ENCODE peak calls at places on chromosomes 7 and 10, in seven cellular contexts. X is neural progenitor cell, M is hepatocyte, H is PC-3, K is left ventricle myocardium inferior, F is neuronal stem cell, Q is tibial artery. T is an unnamed sample.

GRCh38 chr7:148914208-148914777 is 30.2 kb upstream of the EZH2 start:
- DNase-seq in X (no peak), M (peak; percentile 37), H (peak; percentile 88), K (no peak), F (no peak), Q (no peak), T (no peak)

GRCh38 chr10:113475381-113475807 is 77.5 kb upstream of the HABP2 start:
- DNase-seq in X (no peak), M (no peak), H (peak; percentile 85), K (no peak), F (no peak), Q (no peak), T (no peak)

GRCh38 chr7:3087243-3087642 is 43.6 kb upstream of the CARD11 start:
- DNase-seq in X (peak; percentile 11), M (peak; percentile 19), H (no peak), K (no peak), F (no peak), Q (no peak), T (no peak)

GRCh38 chr10:70162892-70163201 is 7.5 kb downstream of the SAR1A start:
- DNase-seq in X (no peak), M (no peak), H (no peak), K (no peak), F (no peak), Q (no peak), T (no peak)

GRCh38 chr7:22563115-22563514 is 63.1 kb upstream of the STEAP1B start:
- DNase-seq in X (peak; percentile 38), M (peak; percentile 53), H (no peak), K (no peak), F (no peak), Q (no peak), T (no peak)

GRCh38 chr10:62815373-62816111 is 624 bp downstream of the EGR2 start:
- DNase-seq in X (peak; percentile 50), M (peak; percentile 16), H (no peak), K (no peak), F (no peak), Q (no peak), T (peak; percentile 54)

GRCh38 chr10:11225935-11226334 is 208.3 kb downstream of the CELF2 start:
- DNase-seq in X (no peak), M (no peak), H (no peak), K (no peak), F (no peak), Q (no peak), T (peak; percentile 73)

GRCh38 chr10:12418725-12419278 is 69.5 kb downstream of the CAMK1D start:
- DNase-seq in X (no peak), M (no peak), H (no peak), K (no peak), F (no peak), Q (no peak), T (no peak)

GRCh38 chr10:96693431-96693830 is 26.9 kb downstream of the PIK3AP1 start:
- DNase-seq in X (no peak), M (no peak), H (no peak), K (no peak), F (no peak), Q (no peak), T (no peak)

GRCh38 chr10:96697438-96697837 is 22.9 kb downstream of the PIK3AP1 start:
- DNase-seq in X (no peak), M (no peak), H (no peak), K (no peak), F (no peak), Q (no peak), T (no peak)

GRCh38 chr10:96697026-96697425 is 23.3 kb downstream of the PIK3AP1 start:
- DNase-seq in X (no peak), M (no peak), H (no peak), K (no peak), F (no peak), Q (no peak), T (no peak)

GRCh38 chr10:96695366-96695765 is 24.9 kb downstream of the PIK3AP1 start:
- DNase-seq in X (no peak), M (no peak), H (no peak), K (no peak), F (no peak), Q (no peak), T (no peak)

DNA sequence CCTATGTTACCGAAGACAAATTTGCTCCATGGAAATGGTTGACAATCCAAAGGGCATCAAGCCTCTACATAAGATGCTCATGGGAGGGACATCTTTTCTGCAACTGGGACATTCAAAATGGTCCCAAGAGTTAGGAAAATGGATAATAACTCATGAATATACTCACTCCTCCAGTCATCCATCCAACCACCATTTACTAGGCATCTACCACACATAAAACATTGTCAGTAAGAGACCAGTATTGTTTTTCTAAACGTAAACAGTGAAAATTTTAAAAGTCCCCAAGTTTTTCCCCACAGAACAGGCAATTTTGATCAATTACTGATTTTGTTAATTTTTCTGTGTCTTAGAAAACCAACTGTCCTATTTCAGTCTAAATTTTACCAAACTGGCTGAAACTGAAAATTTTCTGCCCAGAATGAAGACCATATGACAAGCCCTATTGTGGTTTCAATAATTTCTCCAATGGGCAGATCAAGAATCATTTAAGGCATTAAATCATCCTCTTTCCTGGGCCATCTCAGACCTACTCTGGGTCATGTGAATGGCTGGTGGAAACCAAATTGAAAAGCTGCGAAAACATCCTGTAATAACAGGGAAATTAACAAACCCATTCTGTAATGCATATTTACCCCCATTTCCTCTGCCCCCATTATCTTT is 24.2 kb downstream of the PIK3AP1 start:
- DNase-seq in X (no peak), M (no peak), H (no peak), K (no peak), F (no peak), Q (no peak), T (no peak)
- H3K4me1 ChIP-seq in X (peaks cover 4% of the 10 kb centered on the region), M (no peaks in the 10 kb centered on the region), H (no peaks in the 10 kb centered on the region), K (no peaks in the 10 kb centered on the region), F (no peaks in the 10 kb centered on the region), Q (no peaks in the 10 kb centered on the region), T (peaks cover 5% of the 10 kb centered on the region)

GRCh38 chr10:110356628-110357245 is 52.0 kb upstream of the SMNDC1 start:
- DNase-seq in X (no peak), M (no peak), H (peak; percentile 79), K (no peak), F (no peak), Q (no peak), T (no peak)
- H3K4me1 ChIP-seq in X (no peaks in the 10 kb centered on the region), M (no peaks in the 10 kb centered on the region), H (peaks cover 61% of the 10 kb centered on the region), K (peaks cover 40% of the 10 kb centered on the region), F (no peaks in the 10 kb centered on the region), Q (peaks cover 17% of the 10 kb centered on the region), T (peaks cover 27% of the 10 kb centered on the region)

GRCh38 chr10:35446439-35446838 is 110.1 kb downstream of the CCNY start:
- DNase-seq in X (no peak), M (no peak), H (no peak), K (no peak), F (no peak), Q (no peak), T (no peak)

GRCh38 chr10:35447693-35448407 is 111.5 kb downstream of the CCNY start:
- DNase-seq in X (peak; percentile 32), M (no peak), H (peak; percentile 91), K (no peak), F (no peak), Q (no peak), T (no peak)

GRCh38 chr10:35442592-35442991 is 106.3 kb downstream of the CCNY start:
- DNase-seq in X (no peak), M (no peak), H (no peak), K (no peak), F (no peak), Q (no peak), T (no peak)

GRCh38 chr10:35443858-35444257 is 107.5 kb downstream of the CCNY start:
- DNase-seq in X (no peak), M (no peak), H (no peak), K (no peak), F (no peak), Q (no peak), T (no peak)

DNA sequence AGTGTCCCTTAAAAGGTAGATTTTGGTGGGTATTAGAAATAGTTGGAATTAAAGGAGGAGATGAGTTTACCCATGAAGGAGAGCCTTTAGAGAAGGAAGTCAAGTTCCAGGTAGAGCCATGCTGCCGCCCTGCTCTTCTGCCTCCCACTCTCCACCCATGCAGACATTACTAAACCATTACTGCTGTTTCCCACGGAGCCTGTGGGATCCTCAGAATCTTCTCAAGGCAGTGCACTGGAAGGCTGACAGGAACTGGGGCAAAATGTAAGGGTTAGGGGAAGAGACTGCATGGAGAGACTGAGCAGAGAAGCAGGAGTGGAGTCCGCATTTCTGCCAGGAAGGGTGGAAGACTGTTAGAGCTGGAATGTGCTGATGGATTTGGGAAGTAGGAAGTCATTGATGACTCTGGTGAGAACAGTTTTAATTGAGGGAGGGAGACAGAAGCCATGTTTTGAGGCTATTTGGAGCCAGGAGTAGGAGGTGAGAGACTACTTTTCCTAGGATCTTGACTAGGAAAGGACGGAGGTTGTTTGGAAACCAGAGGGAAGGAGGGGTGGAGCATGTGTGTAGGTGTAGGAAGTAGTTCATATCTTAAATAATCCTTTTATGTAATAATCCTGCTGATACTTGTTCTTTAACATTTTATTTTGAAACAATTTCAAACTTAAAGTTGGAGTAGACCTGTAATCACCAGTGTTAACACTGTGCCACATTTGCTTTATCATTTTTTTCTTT is 109.0 kb downstream of the CCNY start:
- DNase-seq in X (no peak), M (no peak), H (no peak), K (no peak), F (no peak), Q (no peak), T (no peak)
- H3K4me1 ChIP-seq in X (peaks cover 25% of the 10 kb centered on the region), M (peaks cover 20% of the 10 kb centered on the region), H (peaks cover 19% of the 10 kb centered on the region), K (peaks cover 75% of the 10 kb centered on the region), F (peaks cover 27% of the 10 kb centered on the region), Q (peaks cover 47% of the 10 kb centered on the region), T (peaks cover 51% of the 10 kb centered on the region)

GRCh38 chr10:102801496-102801895 is 35.7 kb downstream of the CYP17A1 start:
- DNase-seq in X (no peak), M (no peak), H (no peak), K (no peak), F (no peak), Q (no peak), T (no peak)

GRCh38 chr10:102802920-102803534 is 34.2 kb downstream of the CYP17A1 start:
- DNase-seq in X (no peak), M (peak; percentile 38), H (peak; percentile 7), K (no peak), F (no peak), Q (peak; percentile 86), T (no peak)

GRCh38 chr10:102800601-102801335 is 36.4 kb downstream of the CYP17A1 start:
- DNase-seq in X (no peak), M (no peak), H (no peak), K (no peak), F (no peak), Q (no peak), T (no peak)

GRCh38 chr10:102801978-102802377 is 35.2 kb downstream of the CYP17A1 start:
- DNase-seq in X (no peak), M (no peak), H (no peak), K (no peak), F (no peak), Q (no peak), T (no peak)

DNA sequence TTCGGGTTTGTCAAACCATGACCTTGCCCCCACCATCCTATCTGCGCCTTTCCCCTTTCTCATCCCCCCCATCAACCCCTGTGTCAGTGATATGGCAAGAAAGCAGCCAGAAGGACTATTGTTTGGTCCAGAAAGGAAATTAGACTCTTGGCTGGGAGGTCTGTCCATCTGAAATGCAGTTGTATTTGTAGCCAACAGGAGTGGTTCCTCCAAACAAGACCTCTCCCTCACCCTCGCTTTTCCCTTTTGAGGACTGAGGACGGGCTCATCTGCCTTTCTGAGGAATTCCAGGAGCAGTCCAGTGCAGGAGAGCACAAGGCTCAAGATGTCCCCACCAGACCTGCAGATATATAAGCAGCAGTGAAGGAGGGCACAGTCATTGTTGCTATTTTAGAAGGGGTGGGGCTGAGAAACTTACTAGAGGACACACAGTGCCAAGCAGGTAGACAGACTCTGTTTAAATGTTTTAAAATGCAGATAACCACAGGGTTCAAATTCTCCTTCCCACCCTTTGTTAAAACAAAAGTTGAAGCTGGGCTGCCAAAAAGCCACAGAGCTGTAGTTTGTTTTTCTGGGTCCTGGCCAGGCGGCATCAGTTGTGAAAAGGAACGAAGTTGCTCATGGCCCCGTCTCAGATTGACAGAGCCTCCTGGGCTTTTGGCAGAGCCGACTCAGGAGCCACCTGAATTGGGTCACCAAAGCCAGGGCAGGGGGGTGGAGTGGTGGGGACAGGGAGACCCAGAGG is 37.4 kb downstream of the CYP17A1 start:
- DNase-seq in X (no peak), M (no peak), H (no peak), K (peak; percentile 39), F (no peak), Q (peak; percentile 82), T (no peak)
- H3K4me1 ChIP-seq in X (peaks cover 10% of the 10 kb centered on the region), M (peaks cover 33% of the 10 kb centered on the region), H (no peaks in the 10 kb centered on the region), K (peaks cover 94% of the 10 kb centered on the region), F (peaks cover 20% of the 10 kb centered on the region), Q (peaks cover 75% of the 10 kb centered on the region), T (peaks cover 87% of the 10 kb centered on the region)